ENCODE peak calls at places on chromosome 18, in five cellular contexts. D, G, F, C and I are unnamed samples.

GRCh38 chr18:35514752-35515459 is 17.1 kb upstream of the INO80C start:
- DNase-seq in C (no peak), F (no peak), G (no peak), D (peak; percentile 36), I (no peak)

GRCh38 chr18:80175451-80176235 is 66.6 kb downstream of the ADNP2 start:
- DNase-seq in G (no peak), C (peak; percentile 43), F (no peak), D (no peak), I (no peak)

GRCh38 chr18:195651-196050 is 37.3 kb downstream of the USP14 start:
- DNase-seq in C (no peak), G (peak; percentile 21), D (no peak), F (no peak), I (no peak)

GRCh38 chr18:66646622-66647021 is 42.7 kb upstream of the CDH19 start:
- DNase-seq in D (no peak), G (no peak), F (no peak), C (no peak), I (no peak)

GRCh38 chr18:49814147-49814499 is 790 bp upstream of the ACAA2 start:
- DNase-seq in D (no peak), F (peak; percentile 20), G (peak; percentile 85), C (no peak), I (no peak)

GRCh38 chr18:75455249-75456183 is 28.0 kb upstream of the SMIM21 start:
- DNase-seq in C (no peak), F (no peak), D (peak; percentile 68), G (peak; percentile 65), I (no peak)

GRCh38 chr18:24811963-24812681 is 351.7 kb downstream of the HRH4 start:
- DNase-seq in D (no peak), G (no peak), C (no peak), F (no peak), I (no peak)

GRCh38 chr18:26540041-26540628 is 8.2 kb downstream of the KCTD1 start:
- DNase-seq in G (no peak), C (no peak), F (peak; percentile 30), D (no peak), I (no peak)

DNA sequence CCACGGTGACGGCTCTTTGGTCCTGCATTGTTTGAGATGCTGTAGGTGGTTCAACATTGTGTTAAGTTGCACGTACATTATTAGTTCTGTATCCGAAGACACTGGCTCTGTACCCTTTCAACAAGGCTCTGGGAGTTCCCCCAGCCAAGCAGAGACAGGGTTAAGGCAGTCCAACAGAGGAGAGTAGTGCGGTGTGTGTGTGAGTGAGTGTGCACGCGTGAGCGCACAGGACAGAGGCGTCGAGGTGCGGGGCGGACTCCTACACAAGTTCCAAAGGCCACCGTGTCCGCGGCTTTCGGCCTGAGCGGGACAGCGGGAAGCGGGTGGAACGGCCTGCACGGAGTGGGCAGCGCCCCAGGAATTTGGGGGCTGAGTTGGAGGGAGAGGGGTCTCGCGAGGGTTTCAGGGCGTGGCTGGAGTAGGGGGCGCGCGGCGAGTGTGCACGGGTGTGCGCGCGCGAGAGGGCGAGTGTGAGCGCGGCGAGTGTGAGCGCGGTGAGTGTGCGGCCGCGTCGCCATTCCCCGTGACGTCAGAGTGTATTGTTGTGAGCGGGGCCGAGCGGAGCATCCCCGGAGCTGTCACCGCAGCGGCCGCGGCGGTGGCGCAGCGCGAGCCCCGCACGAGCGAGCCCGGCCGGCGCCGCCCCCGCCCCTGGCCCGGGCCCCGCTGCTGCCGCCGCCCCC is at the start of gene ASXL3:
- DNase-seq in G (peak; percentile 80), F (no peak), C (peak; percentile 64), D (peak; percentile 87), I (no peak)
- H3K4me3 ChIP-seq in G (peak within 1 kb of the TSS; percentile 78), F (peak within 1 kb of the TSS; percentile 48), C (peak within 1 kb of the TSS; percentile 71), D (peak within 1 kb of the TSS; percentile 97), I (no peak within 1 kb of the TSS)

GRCh38 chr18:54205951-54206350 is 18.5 kb downstream of the MBD2 start:
- DNase-seq in D (no peak), F (no peak), G (no peak), C (no peak), I (no peak)
- H3K4me1 ChIP-seq in D (peaks cover 9% of the 10 kb centered on the region), F (peaks cover 26% of the 10 kb centered on the region), G (no peaks in the 10 kb centered on the region), C (peaks cover 23% of the 10 kb centered on the region), I (peaks cover 58% of the 10 kb centered on the region)

GRCh38 chr18:13471495-13471845 is 252.9 kb downstream of the LDLRAD4 start:
- DNase-seq in C (no peak), F (no peak), D (no peak), G (no peak), I (no peak)
- H3K27ac ChIP-seq in C (no peak overlapping the region), F (no peak overlapping the region), D (peak overlapping the region; percentile 26), G (no peak overlapping the region), I (no peak overlapping the region)

GRCh38 chr18:22177496-22177866 is 8.1 kb downstream of the GATA6 start:
- DNase-seq in D (no peak), F (no peak), G (no peak), C (no peak), I (no peak)

GRCh38 chr18:22174341-22175148 is 5.2 kb downstream of the GATA6 start:
- DNase-seq in G (peak; percentile 41), F (no peak), D (no peak), C (no peak), I (no peak)

GRCh38 chr18:22176622-22177495 is 7.5 kb downstream of the GATA6 start:
- DNase-seq in D (peak; percentile 83), F (no peak), G (peak; percentile 63), C (no peak), I (no peak)

GRCh38 chr18:22175326-22175725 is 5.9 kb downstream of the GATA6 start:
- DNase-seq in G (no peak), D (no peak), F (no peak), C (no peak), I (no peak)

GRCh38 chr18:22176282-22176621 is 6.9 kb downstream of the GATA6 start:
- DNase-seq in C (no peak), D (no peak), G (no peak), F (no peak), I (no peak)
- H3K4me3 ChIP-seq in C (peak overlapping the region; percentile 67), D (peak overlapping the region; percentile 75), G (no peak overlapping the region), F (no peak overlapping the region), I (no peak overlapping the region)

DNA sequence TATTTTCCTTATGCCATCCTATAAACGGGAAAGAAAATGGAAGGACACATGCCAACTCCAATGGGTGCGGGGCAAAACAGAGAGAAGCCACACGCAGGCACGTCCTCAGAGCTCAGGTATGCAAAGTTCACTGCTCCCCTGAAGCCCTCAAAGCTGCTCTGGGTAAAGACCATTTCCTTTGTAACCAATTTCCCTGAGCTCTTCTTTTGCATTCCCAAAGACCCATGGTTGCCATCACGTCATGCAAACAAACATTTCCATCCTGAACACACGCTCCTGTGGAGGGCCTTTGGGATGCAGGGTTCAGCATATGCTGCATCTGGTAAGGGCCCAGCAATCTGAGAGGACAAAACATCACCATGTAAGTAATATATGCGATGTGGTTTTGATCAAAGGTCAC is 69.4 kb downstream of the EMILIN2 start:
- DNase-seq in G (no peak), D (no peak), F (no peak), C (no peak), I (no peak)
- H3K4me1 ChIP-seq in G (peaks cover 14% of the 10 kb centered on the region), D (no peaks in the 10 kb centered on the region), F (no peaks in the 10 kb centered on the region), C (peaks cover 21% of the 10 kb centered on the region), I (peaks cover 23% of the 10 kb centered on the region)

DNA sequence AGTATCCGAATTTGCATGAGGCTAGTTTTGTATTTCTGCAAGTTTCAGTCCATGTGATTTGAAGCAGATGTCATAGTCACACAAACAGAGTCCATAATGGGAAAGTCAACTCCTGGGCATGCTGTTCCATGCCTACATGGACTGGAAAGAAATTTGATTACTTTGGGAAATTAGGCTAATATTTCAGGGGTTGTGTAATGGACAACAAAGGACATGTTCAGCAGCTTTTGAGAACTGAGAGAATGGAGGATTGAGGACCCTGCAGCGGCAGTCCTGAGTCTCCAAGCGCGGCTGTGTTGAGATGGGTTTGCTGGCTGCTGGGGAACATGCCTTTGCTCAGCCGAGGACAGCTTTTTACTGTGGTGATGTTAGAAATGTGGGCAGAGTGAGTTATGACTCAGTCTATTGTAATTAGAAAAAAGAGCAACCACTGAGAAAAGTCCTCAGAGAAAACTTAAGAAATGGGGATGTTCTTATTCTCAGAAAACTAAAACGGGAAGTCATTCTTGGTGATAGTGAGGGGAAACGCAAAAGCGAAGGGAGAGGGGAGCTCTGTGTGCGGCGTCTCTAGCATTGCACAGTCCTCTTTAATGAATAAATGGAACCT is 149.2 kb downstream of the FAM210A start:
- DNase-seq in C (no peak), F (no peak), D (no peak), G (no peak), I (peak; percentile 80)
- H3K27ac ChIP-seq in C (no peak overlapping the region), F (no peak overlapping the region), D (no peak overlapping the region), G (no peak overlapping the region), I (peak overlapping the region; percentile 99)

GRCh38 chr18:58712930-58713329 is 41.7 kb downstream of the MALT1 start:
- DNase-seq in F (no peak), G (no peak), C (no peak), D (no peak), I (no peak)

GRCh38 chr18:58715540-58715939 is 44.3 kb downstream of the MALT1 start:
- DNase-seq in D (no peak), F (no peak), G (no peak), C (no peak), I (no peak)

GRCh38 chr18:58716046-58716766 is 44.9 kb downstream of the MALT1 start:
- DNase-seq in F (no peak), D (no peak), C (no peak), G (no peak), I (no peak)

GRCh38 chr18:58714821-58715220 is 43.6 kb downstream of the MALT1 start:
- DNase-seq in D (no peak), F (no peak), C (no peak), G (no peak), I (no peak)

DNA sequence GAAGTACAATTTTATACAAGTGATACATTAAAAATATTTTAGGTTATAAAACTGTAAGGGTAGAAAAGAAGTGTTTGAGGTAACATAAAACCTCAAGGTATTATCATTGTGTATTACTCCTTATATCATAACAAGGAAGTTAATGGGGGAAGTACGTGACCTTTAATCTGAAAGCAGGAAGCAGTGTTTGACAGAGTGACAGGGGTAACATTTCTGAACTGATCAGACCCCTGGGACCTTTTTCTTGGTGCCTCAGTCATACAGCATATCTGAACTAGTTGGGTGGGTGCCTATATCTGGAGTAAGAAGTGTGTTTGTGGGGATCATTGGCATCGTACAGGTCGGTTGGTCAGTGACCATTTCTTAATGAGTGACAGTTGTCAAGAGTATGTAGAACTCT is 43.0 kb downstream of the MALT1 start:
- DNase-seq in G (no peak), D (no peak), F (no peak), C (no peak), I (peak; percentile 55)
- H3K4me3 ChIP-seq in G (no peak overlapping the region), D (no peak overlapping the region), F (no peak overlapping the region), C (no peak overlapping the region), I (no peak overlapping the region)

GRCh38 chr18:77084757-77085035 is 47.9 kb downstream of the MBP start:
- DNase-seq in C (no peak), D (no peak), F (no peak), G (no peak), I (no peak)
- H3K4me1 ChIP-seq in C (peaks cover 34% of the 10 kb centered on the region), D (peaks cover 2% of the 10 kb centered on the region), F (peaks cover 39% of the 10 kb centered on the region), G (peaks cover 17% of the 10 kb centered on the region), I (peaks cover 17% of the 10 kb centered on the region)

DNA sequence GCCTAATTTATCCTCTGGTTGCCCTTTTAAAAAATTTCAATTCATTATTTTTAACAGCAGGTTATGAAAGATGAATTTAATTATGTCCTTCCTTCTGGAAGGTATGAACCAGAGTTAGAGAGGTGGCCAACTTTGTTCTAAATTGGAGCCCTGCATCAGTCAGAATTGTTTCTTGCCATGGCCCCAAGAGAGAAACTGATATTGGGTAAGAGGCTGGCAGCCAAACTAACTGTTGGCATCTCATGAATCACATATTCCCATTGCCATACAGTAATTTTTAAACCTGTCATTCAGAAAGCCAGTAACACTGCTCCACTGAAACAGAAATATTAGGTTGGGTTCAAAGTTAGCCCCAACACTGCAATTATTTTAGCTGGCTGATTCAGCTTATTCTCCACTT is 67.4 kb downstream of the SMAD2 start:
- DNase-seq in C (no peak), F (no peak), D (no peak), G (no peak), I (no peak)
- H3K27ac ChIP-seq in C (no peak overlapping the region), F (no peak overlapping the region), D (no peak overlapping the region), G (no peak overlapping the region), I (no peak overlapping the region)